ENCODE peak calls at places on chromosomes 3 and 15, in four cellular contexts. X is CD8-positive, alpha-beta memory T cell; I is effector memory CD4-positive, alpha-beta T cell; R is GM23338. O is an unnamed sample. For H3K4me1, the result is how much of the 10 kb centered on the place peaks cover.

GRCh38 chr15:66879511-66879910 is 177.5 kb downstream of the SMAD6 start:
- DNase-seq in I (no peak), X (no peak), R (no peak), O (no peak)

GRCh38 chr3:126014252-126014651 is 45.3 kb downstream of the ROPN1B start:
- DNase-seq in R (no peak), X (no peak), I (no peak), O (no peak)

GRCh38 chr3:124567168-124567567 is 163.1 kb upstream of the UMPS start:
- DNase-seq in X (no peak), R (no peak), I (no peak), O (no peak)

GRCh38 chr3:152021951-152022461 is 148.6 kb downstream of the SUCNR1 start:
- DNase-seq in I (no peak), X (no peak), R (no peak), O (peak)

GRCh38 chr15:71749500-71749899 is 60.9 kb upstream of the NR2E3 start:
- DNase-seq in X (no peak), R (no peak), I (no peak), O (no peak)

GRCh38 chr3:153165211-153165815 is 3.3 kb downstream of the RAP2B start:
- DNase-seq in X (no peak), R (peak), I (no peak), O (no peak)

GRCh38 chr3:185120126-185120525 is 32.7 kb downstream of the C3orf70 start:
- DNase-seq in R (no peak), I (no peak), X (no peak), O (no peak)

GRCh38 chr3:14273886-14274517 is 95.4 kb downstream of the LSM3 start:
- DNase-seq in R (no peak), I (no peak), X (no peak), O (no peak)

GRCh38 chr3:78728406-78729145 is 1039.2 kb downstream of the ROBO1 start:
- DNase-seq in X (no peak), R (peak), I (no peak), O (no peak)

DNA sequence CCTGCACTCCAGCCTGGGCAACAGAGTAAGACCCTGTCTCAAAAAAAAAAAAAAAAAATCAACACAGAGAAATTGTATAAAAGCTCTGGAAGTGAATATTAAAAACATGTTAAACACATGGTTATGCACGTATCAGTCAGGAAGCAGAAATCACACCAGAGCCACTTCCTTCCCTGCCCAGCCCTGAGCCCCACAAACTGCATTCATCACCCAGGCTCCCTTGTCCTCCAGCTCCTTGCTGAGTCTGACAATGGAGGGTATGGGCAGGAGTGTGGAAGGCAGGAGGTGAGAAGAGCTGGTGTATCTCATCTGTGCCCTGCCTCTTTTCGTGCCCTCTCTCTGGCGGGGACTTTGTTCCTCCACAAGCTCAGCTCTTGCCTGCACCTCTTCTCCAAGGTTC is 12.1 kb upstream of the LOXL1 start:
- DNase-seq in R (no peak), I (no peak), X (no peak), O (no peak)
- H3K27ac ChIP-seq in R (no peak), I (no peak), X (no peak), O (no peak)

GRCh38 chr3:111729087-111729846 is 129.8 kb upstream of the PHLDB2 start:
- DNase-seq in R (no peak), X (no peak), I (no peak), O (no peak)
- H3K4me3 ChIP-seq in R (no peak), X (no peak), I (no peak), O (no peak)

DNA sequence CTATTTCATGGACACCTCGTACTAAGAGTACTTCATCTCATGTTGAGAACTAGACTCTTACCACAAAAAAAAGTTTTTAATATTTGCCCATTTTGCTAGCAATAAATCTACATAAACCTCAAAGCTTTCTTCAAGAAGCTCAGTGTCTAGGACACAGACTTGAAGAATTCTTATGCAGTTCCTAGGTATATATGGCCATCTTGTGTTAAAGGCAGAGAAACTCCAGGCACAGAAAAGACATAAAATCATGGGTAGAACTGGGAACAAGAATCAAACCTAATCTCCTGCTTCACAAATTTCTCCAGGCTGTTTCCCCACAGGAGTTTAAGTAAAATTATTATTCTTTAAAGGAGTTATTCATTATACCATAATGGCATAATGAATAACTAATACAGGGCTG is 4.4 kb downstream of the MBD4 start:
- DNase-seq in R (no peak), X (no peak), I (no peak), O (no peak)
- H3K4me1 ChIP-seq in R (under half), X (under half), I (under half), O (under half)

GRCh38 chr3:11734-12133 is 184.8 kb upstream of the CHL1 start:
- DNase-seq in R (peak), X (peak), I (no peak), O (peak)
- H3K27ac ChIP-seq in R (no peak), X (no peak), I (no peak), O (peak)

GRCh38 chr3:87088366-87088983 is 97.5 kb upstream of the VGLL3 start:
- DNase-seq in R (no peak), X (no peak), I (no peak), O (no peak)
- H3K4me3 ChIP-seq in R (peak), X (no peak), I (no peak), O (peak)

GRCh38 chr3:195181781-195182469 is 89.0 kb downstream of the XXYLT1 start:
- DNase-seq in R (no peak), I (no peak), X (no peak), O (no peak)

GRCh38 chr3:195181107-195181498 is 89.9 kb downstream of the XXYLT1 start:
- DNase-seq in R (no peak), X (no peak), I (no peak), O (no peak)

GRCh38 chr3:195180490-195181106 is 90.4 kb downstream of the XXYLT1 start:
- DNase-seq in R (no peak), X (no peak), I (no peak), O (no peak)

GRCh38 chr3:195183071-195183776 is 87.7 kb downstream of the XXYLT1 start:
- DNase-seq in I (no peak), R (no peak), X (no peak), O (no peak)

GRCh38 chr3:195182470-195182795 is 88.5 kb downstream of the XXYLT1 start:
- DNase-seq in X (no peak), I (no peak), R (no peak), O (no peak)
- H3K4me1 ChIP-seq in X (under half), I (under half), R (under half), O (under half)

DNA sequence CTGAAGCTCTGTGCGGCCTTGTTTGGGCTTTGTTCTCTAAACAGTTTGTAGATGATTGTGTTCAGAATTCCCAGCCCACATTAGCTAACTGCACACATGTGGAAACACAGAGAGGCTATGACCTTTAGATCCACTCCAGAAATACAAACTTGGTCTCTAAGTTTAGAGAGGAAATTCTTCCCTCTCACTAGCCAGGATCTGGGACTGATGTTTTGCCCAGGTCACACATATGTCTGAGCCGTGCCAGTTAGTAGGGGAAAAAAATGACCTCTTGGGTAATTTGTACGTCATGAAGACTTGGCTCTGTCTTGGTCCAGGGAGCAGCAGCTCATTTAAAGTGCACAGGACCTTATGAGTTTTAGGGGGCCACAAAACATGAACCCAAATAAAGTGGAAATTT is 223.1 kb downstream of the RBMS3 start:
- DNase-seq in I (no peak), X (no peak), R (no peak), O (no peak)
- H3K27ac ChIP-seq in I (no peak), X (no peak), R (no peak), O (no peak)

GRCh38 chr3:194805546-194805945 is 119.9 kb downstream of the FAM43A start:
- DNase-seq in X (no peak), R (no peak), I (no peak), O (no peak)
- H3K4me3 ChIP-seq in X (no peak), R (no peak), I (no peak), O (no peak)

O was measured in RWPE2.